ENCODE peak calls at places on chromosomes 7 and 10, in ten cellular contexts. O is spleen, H is glutamatergic neuron, Z is WERI-Rb-1, Q is K562, K is progenitor cell of endocrine pancreas, N is upper lobe of right lung, T is AG04449, A is epithelial cell of esophagus, R is nephron progenitor cell. F is an unnamed sample.

GRCh38 chr7:98626393-98627061 is 9.4 kb downstream of the NPTX2 start:
- DNase-seq in Q (no peak), Z (no peak), A (no peak), K (no peak), T (no peak), N (no peak), H (no peak), O (no peak), R (peak; percentile 36), F (peak; percentile 53)

GRCh38 chr10:117885206-117885605 is 161.5 kb downstream of the RAB11FIP2 start:
- DNase-seq in Q (no peak), A (no peak), T (no peak), Z (no peak), O (no peak), H (peak; percentile 50), K (no peak), R (no peak), N (no peak), F (no peak)

GRCh38 chr10:13158401-13158800 is 3.0 kb upstream of the MCM10 start:
- DNase-seq in Z (no peak), T (no peak), H (no peak), Q (no peak), O (peak; percentile 81), N (no peak), K (no peak), R (peak; percentile 32), A (peak; percentile 6), F (no peak)

GRCh38 chr10:62811159-62811875 is 4.8 kb downstream of the EGR2 start:
- DNase-seq in H (no peak), N (no peak), Z (no peak), Q (no peak), T (no peak), O (no peak), K (no peak), A (no peak), R (no peak), F (no peak)

GRCh38 chr10:104304927-104305326 is 33.3 kb downstream of the ITPRIP start:
- DNase-seq in H (no peak), O (no peak), Z (no peak), A (peak; percentile 47), N (no peak), T (no peak), Q (no peak), R (no peak), K (no peak), F (no peak)

GRCh38 chr10:93461807-93462178 is 20.3 kb downstream of the MYOF start:
- DNase-seq in N (no peak), K (no peak), T (no peak), Z (no peak), R (no peak), O (no peak), Q (no peak), H (no peak), A (peak; percentile 81), F (no peak)

GRCh38 chr7:29370531-29371314 is 176.1 kb downstream of the CHN2 start:
- DNase-seq in K (no peak), H (no peak), Q (no peak), N (no peak), R (no peak), A (peak; percentile 92), Z (peak; percentile 24), O (no peak), T (no peak), F (no peak)

GRCh38 chr10:116961305-116962251 is 43.4 kb downstream of the SHTN1 start:
- DNase-seq in Q (no peak), H (no peak), A (no peak), K (no peak), Z (no peak), O (no peak), N (no peak), T (no peak), R (no peak), F (no peak)

GRCh38 chr7:29480456-29480855 is 83.2 kb upstream of the PRR15 start:
- DNase-seq in K (no peak), H (no peak), R (no peak), A (no peak), O (no peak), Z (no peak), T (no peak), Q (no peak), N (no peak), F (no peak)

GRCh38 chr7:90973146-90973545 is 291.1 kb upstream of the FZD1 start:
- DNase-seq in Q (no peak), H (no peak), Z (no peak), O (no peak), T (no peak), R (no peak), A (no peak), K (no peak), N (no peak), F (no peak)

GRCh38 chr7:43648725-43649406 is 66.0 kb downstream of the STK17A start:
- DNase-seq in K (no peak), O (peak; percentile 91), N (no peak), Q (no peak), Z (no peak), T (no peak), A (peak; percentile 48), H (no peak), R (no peak), F (no peak)

GRCh38 chr7:31134246-31135188 is 82.4 kb downstream of the ADCYAP1R1 start:
- DNase-seq in R (peak; percentile 79), K (peak; percentile 71), Q (peak; percentile 69), H (peak; percentile 84), Z (peak; percentile 82), O (no peak), N (peak; percentile 71), A (peak; percentile 74), T (no peak), F (peak; percentile 80)
- TF ChIP-seq CTCF in R (peak; percentile 75), K (peak; percentile 75), Q (peak; percentile 78), H (peak; percentile 84), Z (peak; percentile 64), O (peak; percentile 65), N (peak; percentile 75), A (peak; percentile 71), T (peak; percentile 76), F (peak; percentile 77)

DNA sequence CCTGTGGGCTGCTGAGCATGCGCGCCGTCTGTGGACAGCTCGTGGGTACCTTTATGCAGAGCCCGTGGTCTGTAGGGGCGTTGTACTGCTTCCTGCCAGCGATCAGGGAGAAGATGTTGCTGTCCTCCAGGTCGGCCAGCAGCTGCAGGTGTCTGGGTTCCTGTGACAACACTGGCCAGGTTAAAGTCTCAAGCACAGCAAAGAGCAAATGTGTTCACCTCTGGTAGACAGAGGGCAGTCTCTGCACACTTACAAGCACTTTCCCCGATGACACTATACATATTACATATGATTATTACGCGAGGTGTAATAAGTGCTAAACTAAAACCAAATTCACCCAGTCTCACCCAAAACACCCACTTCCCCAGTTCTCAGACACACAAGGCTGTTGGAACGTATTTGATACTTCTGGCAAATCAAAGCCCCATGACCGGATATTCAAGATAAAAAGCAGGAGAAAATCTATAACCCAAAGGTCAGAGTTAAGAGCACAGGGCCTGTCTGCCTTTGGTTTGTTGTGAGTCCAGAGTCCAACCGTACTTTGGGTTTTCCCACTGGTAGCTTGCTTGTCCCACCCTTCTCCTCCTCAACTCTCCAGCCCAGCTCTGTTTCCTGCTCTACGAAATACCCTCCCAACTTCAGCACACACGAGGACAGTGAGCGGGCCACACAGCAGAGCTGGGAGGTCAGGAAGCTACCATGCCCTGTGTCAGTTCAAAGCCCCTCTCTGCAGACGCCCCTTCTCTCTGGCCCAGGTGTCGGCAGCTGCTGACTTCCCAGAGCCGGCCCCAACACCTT is 49.7 kb upstream of the DDC start:
- DNase-seq in A (peak; percentile 16), H (no peak), K (no peak), Z (no peak), O (no peak), T (no peak), R (no peak), Q (no peak), N (no peak), F (no peak)
- TF ChIP-seq CTCF in A (peak; percentile 29), H (no peak), K (peak; percentile 10), Z (peak; percentile 45), O (peak; percentile 19), T (no peak), R (no peak), Q (peak; percentile 29), N (no peak), F (no peak)

GRCh38 chr10:86211691-86212390 is 154.8 kb downstream of the GRID1 start:
- DNase-seq in K (no peak), R (no peak), H (no peak), Q (no peak), Z (no peak), O (no peak), N (no peak), A (no peak), T (no peak), F (no peak)
- TF ChIP-seq CTCF in K (no peak), R (no peak), H (no peak), Q (no peak), Z (no peak), O (no peak), N (no peak), A (no peak), T (no peak), F (no peak)

GRCh38 chr7:1100386-1100785 is 12.5 kb downstream of the GPER1 start:
- DNase-seq in N (no peak), Z (no peak), O (peak; percentile 68), Q (no peak), R (no peak), K (no peak), A (no peak), T (no peak), H (no peak), F (no peak)

GRCh38 chr7:1103789-1104513 is 16.0 kb downstream of the GPER1 start:
- DNase-seq in H (no peak), T (no peak), A (no peak), R (no peak), N (no peak), Z (no peak), K (no peak), O (peak; percentile 69), Q (no peak), F (no peak)

GRCh38 chr7:1103009-1103788 is 15.3 kb downstream of the GPER1 start:
- DNase-seq in Z (no peak), N (no peak), O (peak; percentile 56), K (no peak), A (no peak), T (no peak), R (no peak), H (no peak), Q (no peak), F (no peak)

GRCh38 chr7:1100886-1101579 is 13.1 kb downstream of the GPER1 start:
- DNase-seq in R (no peak), T (no peak), N (no peak), Z (no peak), K (no peak), Q (no peak), O (peak; percentile 65), H (no peak), A (no peak), F (no peak)

DNA sequence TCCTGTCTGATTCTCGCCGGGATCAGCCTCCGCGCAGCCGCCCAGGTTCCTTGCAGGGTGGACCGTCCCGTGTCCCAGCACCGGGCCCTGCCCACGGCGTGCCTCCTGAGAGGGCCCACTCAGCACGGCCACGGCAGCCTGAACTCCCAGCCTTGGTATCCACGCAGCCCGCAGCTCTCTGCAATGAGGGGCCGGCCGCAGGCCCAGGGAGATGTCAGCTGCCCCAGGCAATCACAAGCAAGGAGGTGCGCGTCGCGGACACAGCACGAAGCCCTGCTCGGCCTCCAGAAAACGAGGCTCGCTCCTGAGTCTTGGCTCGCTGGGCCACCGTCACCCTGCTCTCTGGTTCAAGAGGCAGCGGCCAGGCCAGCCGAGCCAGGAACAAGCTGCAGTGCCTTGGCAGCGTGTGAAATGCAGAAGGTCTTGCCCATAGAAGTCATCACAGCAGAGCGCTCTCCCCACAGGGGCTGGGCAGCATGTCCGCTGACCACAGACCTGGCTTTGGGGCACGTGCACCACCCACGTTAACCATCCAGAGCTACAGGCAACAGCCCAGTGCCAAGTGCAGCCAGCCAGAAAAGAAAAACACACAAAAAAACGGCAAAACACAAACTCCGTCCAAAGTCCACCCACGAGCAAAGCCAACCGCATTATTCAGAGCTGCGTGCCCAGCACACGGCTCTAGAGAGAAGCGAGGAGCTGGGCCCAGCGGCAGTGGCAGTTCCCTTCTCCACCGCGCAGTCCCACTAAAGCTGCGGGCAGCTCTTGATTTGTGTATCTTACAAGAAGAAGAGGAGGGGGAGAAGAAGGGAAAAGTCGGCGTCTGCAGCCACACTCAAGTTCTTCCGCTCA is 13.9 kb downstream of the GPER1 start:
- DNase-seq in O (peak; percentile 65), A (no peak), Q (no peak), K (no peak), N (no peak), Z (no peak), R (no peak), T (no peak), H (no peak), F (no peak)
- TF ChIP-seq CTCF in O (no peak), A (no peak), Q (no peak), K (no peak), N (no peak), Z (no peak), R (no peak), T (no peak), H (no peak), F (no peak)

F was measured in WTC11.